ENCODE peak calls at places on chromosome 13, in six cellular contexts. Z is iris pigment epithelial cell; D is brain microvascular endothelial cell; M is T1000; F is stimulated activated CD4-positive, alpha-beta T cell treated with anti-CD3 and anti-CD28 coated beads, Interleukin-12 subunit alpha, Interleukin-12 subunit beta, amount 100 ng/mL, for 4 hours; R is cardiac muscle cell. N is an unnamed sample.

GRCh38 chr13:24068472-24068871 is 92.0 kb upstream of the SPATA13 start:
- DNase-seq in Z (no peak), D (no peak), M (no peak), F (no peak), R (no peak), N (no peak)

GRCh38 chr13:37492741-37493514 is 105.6 kb downstream of the POSTN start:
- DNase-seq in Z (peak), D (peak), M (no peak), F (no peak), R (peak), N (no peak)

GRCh38 chr13:114007566-114007965 is 33.7 kb upstream of the C13orf46 start:
- DNase-seq in Z (no peak), D (no peak), M (no peak), F (no peak), R (no peak), N (no peak)

GRCh38 chr13:41520699-41521630 is 63.6 kb downstream of the RGCC start:
- DNase-seq in Z (no peak), D (no peak), M (peak), F (no peak), R (no peak), N (no peak)

GRCh38 chr13:35797946-35798345 is 321.5 kb upstream of the MAB21L1 start:
- DNase-seq in Z (no peak), D (no peak), M (no peak), F (no peak), R (no peak), N (no peak)

GRCh38 chr13:42322806-42323205 is 50.9 kb downstream of the AKAP11 start:
- DNase-seq in Z (no peak), D (no peak), M (no peak), F (no peak), R (no peak), N (no peak)

GRCh38 chr13:94079876-94080275 is 399.6 kb downstream of the DCT start:
- DNase-seq in Z (peak), D (no peak), M (no peak), F (no peak), R (no peak), N (no peak)

GRCh38 chr13:109955598-109955997 is 169.2 kb upstream of the IRS2 start:
- DNase-seq in Z (peak), D (peak), M (no peak), F (no peak), R (no peak), N (no peak)

GRCh38 chr13:36450534-36450933 is 18.2 kb downstream of the CCNA1 start:
- DNase-seq in Z (no peak), D (no peak), M (no peak), F (no peak), R (no peak), N (no peak)

N was measured in GM12878.